ENCODE peak calls at places on chromosome 21, in four cellular contexts. P is B cell, V is head of caudate nucleus, Q is NCI-H460. W is an unnamed sample.

GRCh38 chr21:34737115-34737514 is 68.3 kb downstream of the CLIC6 start:
- DNase-seq in P (no peak), V (no peak), Q (no peak), W (no peak)

GRCh38 chr21:45027241-45028196 is 46.9 kb upstream of the ADARB1 start:
- DNase-seq in P (no peak), V (no peak), Q (no peak), W (no peak)

GRCh38 chr21:35035581-35035980 is 13.5 kb downstream of the RUNX1 start:
- DNase-seq in P (no peak), V (no peak), Q (no peak), W (no peak)

GRCh38 chr21:34822957-34823356 is 154.2 kb downstream of the CLIC6 start:
- DNase-seq in P (no peak), V (no peak), Q (no peak), W (no peak)

GRCh38 chr21:31370281-31370892 is 26.3 kb upstream of the TIAM1 start:
- DNase-seq in P (no peak), V (no peak), Q (no peak), W (no peak)

GRCh38 chr21:41932191-41932575 is 21.6 kb downstream of the C2CD2 start:
- DNase-seq in P (no peak), V (no peak), Q (peak; percentile 30), W (no peak)

GRCh38 chr21:34835526-34835925 is 166.7 kb downstream of the CLIC6 start:
- DNase-seq in P (no peak), V (no peak), Q (no peak), W (no peak)

GRCh38 chr21:33228455-33228854 is 1.3 kb upstream of the IFNAR2 start:
- DNase-seq in P (no peak), V (no peak), Q (no peak), W (no peak)

GRCh38 chr21:29372063-29372802 is 73.5 kb downstream of the BACH1 start:
- DNase-seq in P (peak; percentile 49), V (peak; percentile 83), Q (peak; percentile 75), W (no peak)

GRCh38 chr21:35063428-35064172 is 14.5 kb upstream of the RUNX1 start:
- DNase-seq in P (no peak), V (no peak), Q (no peak), W (no peak)

GRCh38 chr21:37243961-37244360 is 23.2 kb downstream of the VPS26C start:
- DNase-seq in P (no peak), V (no peak), Q (no peak), W (no peak)

GRCh38 chr21:34129039-34129891 is 55.9 kb downstream of the MRPS6 start:
- DNase-seq in P (no peak), V (peak; percentile 65), Q (no peak), W (no peak)

GRCh38 chr21:35933466-35933865 is 126.9 kb downstream of the SETD4 start:
- DNase-seq in P (no peak), V (peak; percentile 17), Q (no peak), W (peak; percentile 2)